ENCODE peak calls at places on chromosomes 1 and 21, in eight cellular contexts. One of them, this sample, is unnamed.

GRCh38 chr1:93878501-93878888 is 511 bp downstream of the DNTTIP2 start:
- DNase-seq in neural crest cell: no peak
- DNase-seq in lower lobe of right lung: peak
- DNase-seq in tibial nerve: peak
- DNase-seq in GM23338: peak
- DNase-seq in psoas muscle: peak
- DNase-seq in body of pancreas: peak
- DNase-seq in Panc1: peak
- DNase-seq in this sample: peak

GRCh38 chr1:15525043-15525958 is 1.3 kb upstream of the CASP9 start:
- DNase-seq in Panc1: no peak
- DNase-seq in tibial nerve: peak
- DNase-seq in GM23338: peak
- DNase-seq in body of pancreas: no peak
- DNase-seq in neural crest cell: no peak
- DNase-seq in lower lobe of right lung: peak
- DNase-seq in psoas muscle: peak
- DNase-seq in this sample: no peak

GRCh38 chr1:210328032-210328745 is 513 bp upstream of the HHAT start:
- DNase-seq in body of pancreas: no peak
- DNase-seq in lower lobe of right lung: no peak
- DNase-seq in tibial nerve: no peak
- DNase-seq in neural crest cell: no peak
- DNase-seq in psoas muscle: no peak
- DNase-seq in GM23338: peak
- DNase-seq in Panc1: no peak
- DNase-seq in this sample: no peak

GRCh38 chr1:39754026-39754569 is 15.4 kb downstream of the PPIE start:
- DNase-seq in lower lobe of right lung: no peak
- DNase-seq in tibial nerve: no peak
- DNase-seq in psoas muscle: no peak
- DNase-seq in GM23338: no peak
- DNase-seq in Panc1: no peak
- DNase-seq in body of pancreas: no peak
- DNase-seq in neural crest cell: no peak
- DNase-seq in this sample: no peak

GRCh38 chr1:22880174-22880601 is 92.5 kb downstream of the LACTBL1 start:
- DNase-seq in lower lobe of right lung: no peak
- DNase-seq in psoas muscle: no peak
- DNase-seq in body of pancreas: no peak
- DNase-seq in tibial nerve: no peak
- DNase-seq in Panc1: no peak
- DNase-seq in neural crest cell: no peak
- DNase-seq in GM23338: no peak
- DNase-seq in this sample: no peak

GRCh38 chr21:45379171-45379900 is 25.6 kb upstream of the COL18A1 start:
- DNase-seq in lower lobe of right lung: peak
- DNase-seq in neural crest cell: no peak
- DNase-seq in psoas muscle: peak
- DNase-seq in body of pancreas: peak
- DNase-seq in Panc1: no peak
- DNase-seq in GM23338: no peak
- DNase-seq in tibial nerve: no peak
- DNase-seq in this sample: peak

GRCh38 chr21:38254970-38255369 is 1.8 kb upstream of the KCNJ15 start:
- DNase-seq in GM23338: no peak
- DNase-seq in Panc1: no peak
- DNase-seq in body of pancreas: no peak
- DNase-seq in tibial nerve: no peak
- DNase-seq in lower lobe of right lung: no peak
- DNase-seq in neural crest cell: no peak
- DNase-seq in psoas muscle: no peak
- DNase-seq in this sample: no peak

GRCh38 chr1:153447498-153448170 is 12.8 kb downstream of the S100A7 start:
- DNase-seq in neural crest cell: no peak
- DNase-seq in lower lobe of right lung: no peak
- DNase-seq in body of pancreas: no peak
- DNase-seq in tibial nerve: no peak
- DNase-seq in GM23338: no peak
- DNase-seq in Panc1: peak
- DNase-seq in psoas muscle: no peak
- DNase-seq in this sample: no peak

GRCh38 chr1:215497516-215497915 is 69.6 kb upstream of the KCTD3 start:
- DNase-seq in tibial nerve: no peak
- DNase-seq in body of pancreas: no peak
- DNase-seq in GM23338: peak
- DNase-seq in lower lobe of right lung: no peak
- DNase-seq in psoas muscle: no peak
- DNase-seq in Panc1: no peak
- DNase-seq in neural crest cell: no peak
- DNase-seq in this sample: no peak

GRCh38 chr1:31872658-31873636 is 57.1 kb upstream of the SPOCD1 start:
- DNase-seq in GM23338: no peak
- DNase-seq in body of pancreas: no peak
- DNase-seq in Panc1: no peak
- DNase-seq in lower lobe of right lung: no peak
- DNase-seq in psoas muscle: no peak
- DNase-seq in tibial nerve: no peak
- DNase-seq in neural crest cell: no peak
- DNase-seq in this sample: no peak

GRCh38 chr1:204812842-204813241 is 57.8 kb upstream of the NFASC start:
- DNase-seq in psoas muscle: no peak
- DNase-seq in body of pancreas: no peak
- DNase-seq in Panc1: no peak
- DNase-seq in lower lobe of right lung: no peak
- DNase-seq in tibial nerve: no peak
- DNase-seq in GM23338: no peak
- DNase-seq in neural crest cell: no peak
- DNase-seq in this sample: no peak

GRCh38 chr1:58755468-58755872 is 28.4 kb downstream of the JUN start:
- DNase-seq in neural crest cell: no peak
- DNase-seq in tibial nerve: peak
- DNase-seq in psoas muscle: peak
- DNase-seq in body of pancreas: peak
- DNase-seq in GM23338: no peak
- DNase-seq in lower lobe of right lung: peak
- DNase-seq in Panc1: peak
- DNase-seq in this sample: no peak

GRCh38 chr1:7583291-7584096 is 187.6 kb upstream of the VAMP3 start:
- DNase-seq in Panc1: no peak
- DNase-seq in GM23338: peak
- DNase-seq in neural crest cell: no peak
- DNase-seq in lower lobe of right lung: peak
- DNase-seq in psoas muscle: no peak
- DNase-seq in body of pancreas: no peak
- DNase-seq in tibial nerve: no peak
- DNase-seq in this sample: no peak

GRCh38 chr1:160622885-160623633 is 23.8 kb downstream of the SLAMF1 start:
- DNase-seq in neural crest cell: no peak
- DNase-seq in GM23338: no peak
- DNase-seq in body of pancreas: no peak
- DNase-seq in Panc1: no peak
- DNase-seq in psoas muscle: no peak
- DNase-seq in tibial nerve: no peak
- DNase-seq in lower lobe of right lung: no peak
- DNase-seq in this sample: no peak

GRCh38 chr1:204563324-204563723 is 47.1 kb downstream of the MDM4 start:
- DNase-seq in Panc1: no peak
- DNase-seq in GM23338: no peak
- DNase-seq in neural crest cell: no peak
- DNase-seq in psoas muscle: no peak
- DNase-seq in body of pancreas: no peak
- DNase-seq in tibial nerve: no peak
- DNase-seq in lower lobe of right lung: no peak
- DNase-seq in this sample: no peak

GRCh38 chr1:58778593-58778992 is 5.3 kb downstream of the JUN start:
- DNase-seq in GM23338: no peak
- DNase-seq in tibial nerve: no peak
- DNase-seq in Panc1: no peak
- DNase-seq in psoas muscle: no peak
- DNase-seq in neural crest cell: no peak
- DNase-seq in lower lobe of right lung: no peak
- DNase-seq in body of pancreas: peak
- DNase-seq in this sample: no peak

GRCh38 chr1:154794608-154795007 is 75.5 kb downstream of the KCNN3 start:
- DNase-seq in lower lobe of right lung: no peak
- DNase-seq in neural crest cell: no peak
- DNase-seq in tibial nerve: no peak
- DNase-seq in Panc1: no peak
- DNase-seq in GM23338: peak
- DNase-seq in psoas muscle: no peak
- DNase-seq in body of pancreas: no peak
- DNase-seq in this sample: no peak

GRCh38 chr21:17585875-17586450 is 26.7 kb downstream of the BTG3 start:
- DNase-seq in lower lobe of right lung: no peak
- DNase-seq in psoas muscle: no peak
- DNase-seq in GM23338: peak
- DNase-seq in Panc1: peak
- DNase-seq in body of pancreas: no peak
- DNase-seq in neural crest cell: no peak
- DNase-seq in tibial nerve: peak
- DNase-seq in this sample: no peak

DNA sequence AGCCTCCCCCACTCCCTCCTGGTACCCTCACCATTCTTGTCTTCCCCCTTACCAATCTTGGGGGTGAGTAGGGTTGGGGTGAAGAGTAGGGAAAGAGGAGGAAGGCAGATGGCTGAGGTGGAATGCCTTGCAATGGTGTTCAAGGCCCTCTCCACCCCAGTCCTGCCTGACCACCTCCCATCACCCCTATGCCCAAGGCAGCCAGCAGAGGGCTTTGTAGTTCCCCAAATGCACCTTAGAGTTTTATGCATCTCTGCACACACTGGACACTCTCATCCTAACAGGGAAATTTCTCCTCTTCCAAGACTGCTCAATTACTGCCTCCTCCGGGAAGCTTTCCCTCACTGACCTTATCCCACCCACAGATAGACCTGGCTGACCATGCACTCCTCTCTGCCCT is 15.4 kb downstream of the KIF17 start:
- DNase-seq in lower lobe of right lung: no peak
- DNase-seq in GM23338: no peak
- DNase-seq in psoas muscle: no peak
- DNase-seq in neural crest cell: no peak
- DNase-seq in tibial nerve: no peak
- DNase-seq in body of pancreas: no peak
- DNase-seq in Panc1: no peak
- DNase-seq in this sample: no peak
- TF ChIP-seq CTCF in lower lobe of right lung: no peak
- TF ChIP-seq CTCF in GM23338: peak
- TF ChIP-seq CTCF in psoas muscle: no peak
- TF ChIP-seq CTCF in neural crest cell: peak
- TF ChIP-seq CTCF in tibial nerve: no peak
- TF ChIP-seq CTCF in body of pancreas: no peak
- TF ChIP-seq CTCF in Panc1: peak
- TF ChIP-seq CTCF in this sample: peak

DNA sequence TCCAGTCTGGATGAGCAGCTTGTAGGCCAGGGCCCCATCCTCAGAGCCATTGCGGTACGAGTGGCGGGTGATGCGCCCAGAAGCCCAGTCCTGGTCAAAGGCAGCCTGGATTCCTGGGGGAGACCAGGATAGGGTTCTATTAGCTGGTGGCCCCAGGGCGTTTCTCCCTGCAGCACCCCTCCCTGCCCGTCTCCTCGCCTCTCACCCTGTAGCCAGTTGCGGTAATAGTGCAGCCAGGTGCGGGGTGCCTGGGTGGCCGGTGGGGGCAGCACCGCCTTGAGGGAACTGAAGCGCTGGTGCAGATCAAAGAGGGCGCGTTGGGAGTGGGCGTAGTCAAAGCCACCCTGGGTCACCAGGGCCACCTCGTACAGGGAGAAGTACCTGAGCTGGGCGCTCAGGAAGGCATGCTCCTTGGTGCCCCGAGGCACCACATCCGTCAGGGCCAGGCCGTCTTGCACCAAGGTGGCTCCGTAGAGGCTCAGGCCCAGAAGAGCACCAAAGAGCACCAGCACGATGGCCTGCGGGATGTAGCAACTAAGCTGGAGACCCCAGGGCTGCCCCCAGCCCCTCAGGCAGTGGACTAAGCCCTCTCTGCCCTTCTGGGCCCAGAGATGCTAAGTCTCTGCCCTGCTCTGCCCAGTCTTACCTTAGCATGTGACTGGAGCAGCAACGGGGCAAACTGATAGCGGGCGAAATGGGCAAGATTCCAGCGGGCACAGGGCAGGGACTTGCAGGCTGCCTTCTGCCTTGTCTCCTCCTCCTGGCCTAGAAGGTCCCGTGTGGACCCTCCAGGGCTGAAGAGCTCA is 15.7 kb downstream of the PTCH2 start:
- DNase-seq in Panc1: no peak
- DNase-seq in lower lobe of right lung: no peak
- DNase-seq in psoas muscle: no peak
- DNase-seq in GM23338: peak
- DNase-seq in neural crest cell: no peak
- DNase-seq in tibial nerve: no peak
- DNase-seq in body of pancreas: no peak
- DNase-seq in this sample: peak
- TF ChIP-seq CTCF in Panc1: no peak
- TF ChIP-seq CTCF in lower lobe of right lung: no peak
- TF ChIP-seq CTCF in psoas muscle: no peak
- TF ChIP-seq CTCF in GM23338: peak
- TF ChIP-seq CTCF in neural crest cell: no peak
- TF ChIP-seq CTCF in tibial nerve: no peak
- TF ChIP-seq CTCF in body of pancreas: no peak
- TF ChIP-seq CTCF in this sample: no peak

GRCh38 chr1:114669562-114670082 is at the start of gene DENND2C:
- DNase-seq in neural crest cell: no peak
- DNase-seq in tibial nerve: peak
- DNase-seq in psoas muscle: no peak
- DNase-seq in Panc1: no peak
- DNase-seq in GM23338: peak
- DNase-seq in body of pancreas: no peak
- DNase-seq in lower lobe of right lung: no peak
- DNase-seq in this sample: no peak
- TF ChIP-seq CTCF in neural crest cell: peak
- TF ChIP-seq CTCF in tibial nerve: no peak
- TF ChIP-seq CTCF in psoas muscle: no peak
- TF ChIP-seq CTCF in Panc1: peak
- TF ChIP-seq CTCF in GM23338: peak
- TF ChIP-seq CTCF in body of pancreas: no peak
- TF ChIP-seq CTCF in lower lobe of right lung: no peak
- TF ChIP-seq CTCF in this sample: no peak

GRCh38 chr1:247078315-247079140 is at the start of gene ZNF670:
- DNase-seq in psoas muscle: peak
- DNase-seq in tibial nerve: peak
- DNase-seq in body of pancreas: peak
- DNase-seq in Panc1: peak
- DNase-seq in neural crest cell: peak
- DNase-seq in lower lobe of right lung: peak
- DNase-seq in GM23338: peak
- DNase-seq in this sample: peak

GRCh38 chr1:247079141-247079874 is 697 bp upstream of the ZNF670 start:
- DNase-seq in tibial nerve: no peak
- DNase-seq in psoas muscle: no peak
- DNase-seq in lower lobe of right lung: no peak
- DNase-seq in Panc1: peak
- DNase-seq in GM23338: peak
- DNase-seq in neural crest cell: no peak
- DNase-seq in body of pancreas: no peak
- DNase-seq in this sample: no peak

GRCh38 chr1:247077768-247078314 is 770 bp downstream of the ZNF670 start:
- DNase-seq in body of pancreas: no peak
- DNase-seq in lower lobe of right lung: no peak
- DNase-seq in psoas muscle: no peak
- DNase-seq in GM23338: no peak
- DNase-seq in Panc1: no peak
- DNase-seq in tibial nerve: no peak
- DNase-seq in neural crest cell: no peak
- DNase-seq in this sample: no peak

GRCh38 chr1:247077234-247077633 is 1.4 kb downstream of the ZNF670 start:
- DNase-seq in body of pancreas: no peak
- DNase-seq in psoas muscle: no peak
- DNase-seq in tibial nerve: no peak
- DNase-seq in neural crest cell: no peak
- DNase-seq in Panc1: no peak
- DNase-seq in lower lobe of right lung: no peak
- DNase-seq in GM23338: no peak
- DNase-seq in this sample: no peak
- TF ChIP-seq CTCF in body of pancreas: no peak
- TF ChIP-seq CTCF in psoas muscle: no peak
- TF ChIP-seq CTCF in tibial nerve: no peak
- TF ChIP-seq CTCF in neural crest cell: no peak
- TF ChIP-seq CTCF in Panc1: peak
- TF ChIP-seq CTCF in lower lobe of right lung: no peak
- TF ChIP-seq CTCF in GM23338: no peak
- TF ChIP-seq CTCF in this sample: no peak

This sample was measured in glutamatergic neuron.